ENCODE peak calls at places on chromosomes 13 and 19, in six cellular contexts. One of them, this sample, is unnamed.

GRCh38 chr13:38538412-38538811 is 148.5 kb upstream of the FREM2 start:
- DNase-seq in suprapubic skin: no peak
- DNase-seq in GM12864: no peak
- DNase-seq in neural progenitor cell: peak
- DNase-seq in cardiac muscle cell: peak
- DNase-seq in CD8-positive, alpha-beta T cell: no peak
- DNase-seq in this sample: no peak

GRCh38 chr13:86907116-86907515 is 764.1 kb upstream of the SLITRK5 start:
- DNase-seq in CD8-positive, alpha-beta T cell: no peak
- DNase-seq in cardiac muscle cell: no peak
- DNase-seq in suprapubic skin: no peak
- DNase-seq in GM12864: no peak
- DNase-seq in neural progenitor cell: no peak
- DNase-seq in this sample: no peak

GRCh38 chr13:52450793-52451116 is 321 bp upstream of the VPS36 start:
- DNase-seq in cardiac muscle cell: no peak
- DNase-seq in neural progenitor cell: no peak
- DNase-seq in GM12864: no peak
- DNase-seq in suprapubic skin: no peak
- DNase-seq in CD8-positive, alpha-beta T cell: no peak
- DNase-seq in this sample: no peak

GRCh38 chr19:10270180-10270615 is 722 bp upstream of the ICAM1 start:
- DNase-seq in suprapubic skin: peak
- DNase-seq in GM12864: no peak
- DNase-seq in neural progenitor cell: peak
- DNase-seq in CD8-positive, alpha-beta T cell: peak
- DNase-seq in cardiac muscle cell: no peak
- DNase-seq in this sample: peak

GRCh38 chr13:74770361-74770760 is 636.2 kb upstream of the KLF12 start:
- DNase-seq in GM12864: no peak
- DNase-seq in suprapubic skin: no peak
- DNase-seq in cardiac muscle cell: no peak
- DNase-seq in neural progenitor cell: no peak
- DNase-seq in CD8-positive, alpha-beta T cell: no peak
- DNase-seq in this sample: no peak

GRCh38 chr13:98529171-98529570 is 47.7 kb downstream of the STK24 start:
- DNase-seq in neural progenitor cell: no peak
- DNase-seq in suprapubic skin: no peak
- DNase-seq in GM12864: no peak
- DNase-seq in cardiac muscle cell: no peak
- DNase-seq in CD8-positive, alpha-beta T cell: no peak
- DNase-seq in this sample: no peak

GRCh38 chr19:10718205-10719196 is 622 bp downstream of the DNM2 start:
- DNase-seq in GM12864: no peak
- DNase-seq in neural progenitor cell: peak
- DNase-seq in CD8-positive, alpha-beta T cell: peak
- DNase-seq in cardiac muscle cell: peak
- DNase-seq in suprapubic skin: peak
- DNase-seq in this sample: peak

GRCh38 chr13:21233086-21233485 is 56.6 kb downstream of the MRPL57 start:
- DNase-seq in CD8-positive, alpha-beta T cell: no peak
- DNase-seq in cardiac muscle cell: no peak
- DNase-seq in GM12864: no peak
- DNase-seq in suprapubic skin: no peak
- DNase-seq in neural progenitor cell: no peak
- DNase-seq in this sample: no peak

GRCh38 chr19:44055870-44056269 is 4.0 kb downstream of the ZNF223 start:
- DNase-seq in neural progenitor cell: no peak
- DNase-seq in cardiac muscle cell: no peak
- DNase-seq in suprapubic skin: no peak
- DNase-seq in GM12864: no peak
- DNase-seq in CD8-positive, alpha-beta T cell: no peak
- DNase-seq in this sample: no peak

GRCh38 chr13:27088619-27089018 is 83.0 kb downstream of the USP12 start:
- DNase-seq in neural progenitor cell: no peak
- DNase-seq in suprapubic skin: no peak
- DNase-seq in cardiac muscle cell: no peak
- DNase-seq in GM12864: no peak
- DNase-seq in CD8-positive, alpha-beta T cell: no peak
- DNase-seq in this sample: no peak
- TF ChIP-seq CTCF in neural progenitor cell: no peak
- TF ChIP-seq CTCF in suprapubic skin: no peak
- TF ChIP-seq CTCF in cardiac muscle cell: no peak
- TF ChIP-seq CTCF in GM12864: no peak
- TF ChIP-seq CTCF in CD8-positive, alpha-beta T cell: no peak
- TF ChIP-seq CTCF in this sample: no peak

DNA sequence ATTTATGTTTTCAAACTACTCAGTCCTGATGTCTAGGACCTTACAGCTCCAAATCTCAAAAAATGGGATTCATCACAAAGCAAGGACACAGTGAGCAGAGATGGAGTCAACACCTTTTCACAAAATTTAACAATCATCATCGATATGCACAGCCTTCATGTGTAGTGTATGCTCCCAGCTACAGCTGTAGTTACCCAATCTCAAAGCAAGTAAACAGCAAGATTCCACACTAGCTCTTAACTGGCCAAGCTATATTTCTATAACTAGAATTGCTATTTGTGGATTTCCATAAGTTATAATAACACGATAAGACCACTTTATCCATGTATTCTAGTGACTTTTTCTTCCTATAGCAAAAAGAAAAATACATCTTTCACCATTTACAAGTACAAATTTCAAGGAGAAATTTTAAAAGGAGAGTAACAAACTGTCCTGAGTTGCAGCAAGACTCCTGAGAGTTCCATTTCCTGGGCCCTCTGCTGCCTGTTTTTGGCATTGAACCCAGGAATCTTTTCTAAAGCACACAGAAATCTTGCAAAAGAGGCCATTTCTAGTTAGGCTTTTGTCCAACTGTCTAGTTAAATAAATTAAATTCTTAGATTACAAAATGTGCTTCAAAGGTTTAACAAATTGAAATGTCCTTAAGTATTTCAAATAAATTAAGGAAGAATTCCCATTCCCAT is 460.6 kb downstream of the FGF14 start:
- DNase-seq in cardiac muscle cell: peak
- DNase-seq in neural progenitor cell: no peak
- DNase-seq in suprapubic skin: no peak
- DNase-seq in CD8-positive, alpha-beta T cell: no peak
- DNase-seq in GM12864: no peak
- DNase-seq in this sample: no peak
- TF ChIP-seq CTCF in cardiac muscle cell: no peak
- TF ChIP-seq CTCF in neural progenitor cell: peak
- TF ChIP-seq CTCF in suprapubic skin: no peak
- TF ChIP-seq CTCF in CD8-positive, alpha-beta T cell: no peak
- TF ChIP-seq CTCF in GM12864: no peak
- TF ChIP-seq CTCF in this sample: no peak

GRCh38 chr19:53882391-53883050 is 524 bp downstream of the PRKCG start:
- DNase-seq in suprapubic skin: no peak
- DNase-seq in CD8-positive, alpha-beta T cell: no peak
- DNase-seq in cardiac muscle cell: no peak
- DNase-seq in neural progenitor cell: no peak
- DNase-seq in GM12864: no peak
- DNase-seq in this sample: no peak

GRCh38 chr19:53880716-53881481 is 1.1 kb upstream of the PRKCG start:
- DNase-seq in suprapubic skin: no peak
- DNase-seq in cardiac muscle cell: no peak
- DNase-seq in CD8-positive, alpha-beta T cell: no peak
- DNase-seq in GM12864: no peak
- DNase-seq in neural progenitor cell: peak
- DNase-seq in this sample: no peak

GRCh38 chr19:53883231-53883661 is 1.2 kb downstream of the PRKCG start:
- DNase-seq in neural progenitor cell: peak
- DNase-seq in suprapubic skin: no peak
- DNase-seq in CD8-positive, alpha-beta T cell: peak
- DNase-seq in cardiac muscle cell: no peak
- DNase-seq in GM12864: no peak
- DNase-seq in this sample: peak

GRCh38 chr19:53883741-53884140 is 1.7 kb downstream of the PRKCG start:
- DNase-seq in GM12864: no peak
- DNase-seq in suprapubic skin: no peak
- DNase-seq in neural progenitor cell: no peak
- DNase-seq in cardiac muscle cell: no peak
- DNase-seq in CD8-positive, alpha-beta T cell: no peak
- DNase-seq in this sample: no peak

GRCh38 chr19:53881482-53882390 is at the start of gene PRKCG:
- DNase-seq in GM12864: no peak
- DNase-seq in CD8-positive, alpha-beta T cell: peak
- DNase-seq in suprapubic skin: no peak
- DNase-seq in cardiac muscle cell: peak
- DNase-seq in neural progenitor cell: peak
- DNase-seq in this sample: peak
- TF ChIP-seq CTCF in GM12864: peak
- TF ChIP-seq CTCF in CD8-positive, alpha-beta T cell: peak
- TF ChIP-seq CTCF in suprapubic skin: peak
- TF ChIP-seq CTCF in cardiac muscle cell: peak
- TF ChIP-seq CTCF in neural progenitor cell: peak
- TF ChIP-seq CTCF in this sample: peak

DNA sequence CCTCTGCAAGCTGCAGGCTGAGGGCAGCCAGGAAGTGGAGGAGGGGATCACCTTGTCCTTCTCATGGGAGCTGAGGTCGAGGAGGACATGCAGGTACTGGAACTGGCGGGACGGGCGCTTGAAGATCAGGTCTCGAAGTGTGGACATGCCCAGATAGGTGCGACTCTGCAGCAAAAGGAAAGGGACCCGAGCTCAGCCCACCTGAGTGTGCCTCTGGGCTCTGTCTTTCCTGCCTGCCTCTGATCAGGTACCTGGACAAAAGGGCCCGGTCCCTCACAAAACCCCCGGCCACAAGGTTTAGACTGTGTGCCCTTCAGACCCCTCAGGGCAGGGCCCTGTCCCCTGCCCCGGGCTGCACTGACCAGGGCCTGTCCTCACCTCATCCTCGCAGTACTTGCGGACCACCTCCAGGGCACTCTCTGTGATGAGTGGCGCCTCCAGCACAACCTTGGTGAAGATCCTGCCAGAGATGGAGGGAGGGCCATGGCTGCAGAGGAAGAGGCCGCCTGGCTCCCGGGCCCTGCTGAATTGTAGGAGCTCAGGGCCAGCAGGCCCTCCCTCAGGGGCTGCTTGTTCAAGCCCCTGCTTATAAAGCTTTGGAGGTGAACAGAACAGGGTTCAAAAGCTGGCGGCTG is 12.5 kb upstream of the RSPH6A start:
- DNase-seq in CD8-positive, alpha-beta T cell: no peak
- DNase-seq in neural progenitor cell: no peak
- DNase-seq in suprapubic skin: no peak
- DNase-seq in cardiac muscle cell: no peak
- DNase-seq in GM12864: no peak
- DNase-seq in this sample: no peak
- TF ChIP-seq CTCF in CD8-positive, alpha-beta T cell: no peak
- TF ChIP-seq CTCF in neural progenitor cell: no peak
- TF ChIP-seq CTCF in suprapubic skin: no peak
- TF ChIP-seq CTCF in cardiac muscle cell: no peak
- TF ChIP-seq CTCF in GM12864: no peak
- TF ChIP-seq CTCF in this sample: no peak

GRCh38 chr13:100828226-100828625 is 153.6 kb upstream of the TMTC4 start:
- DNase-seq in suprapubic skin: no peak
- DNase-seq in CD8-positive, alpha-beta T cell: no peak
- DNase-seq in neural progenitor cell: peak
- DNase-seq in GM12864: no peak
- DNase-seq in cardiac muscle cell: peak
- DNase-seq in this sample: no peak
- TF ChIP-seq CTCF in suprapubic skin: no peak
- TF ChIP-seq CTCF in CD8-positive, alpha-beta T cell: no peak
- TF ChIP-seq CTCF in neural progenitor cell: peak
- TF ChIP-seq CTCF in GM12864: no peak
- TF ChIP-seq CTCF in cardiac muscle cell: no peak
- TF ChIP-seq CTCF in this sample: no peak

GRCh38 chr19:7926021-7926726 is at the start of gene CTXN1:
- DNase-seq in GM12864: no peak
- DNase-seq in suprapubic skin: no peak
- DNase-seq in neural progenitor cell: peak
- DNase-seq in CD8-positive, alpha-beta T cell: peak
- DNase-seq in cardiac muscle cell: peak
- DNase-seq in this sample: peak
- TF ChIP-seq CTCF in GM12864: no peak
- TF ChIP-seq CTCF in suprapubic skin: no peak
- TF ChIP-seq CTCF in neural progenitor cell: no peak
- TF ChIP-seq CTCF in CD8-positive, alpha-beta T cell: no peak
- TF ChIP-seq CTCF in cardiac muscle cell: no peak
- TF ChIP-seq CTCF in this sample: no peak

DNA sequence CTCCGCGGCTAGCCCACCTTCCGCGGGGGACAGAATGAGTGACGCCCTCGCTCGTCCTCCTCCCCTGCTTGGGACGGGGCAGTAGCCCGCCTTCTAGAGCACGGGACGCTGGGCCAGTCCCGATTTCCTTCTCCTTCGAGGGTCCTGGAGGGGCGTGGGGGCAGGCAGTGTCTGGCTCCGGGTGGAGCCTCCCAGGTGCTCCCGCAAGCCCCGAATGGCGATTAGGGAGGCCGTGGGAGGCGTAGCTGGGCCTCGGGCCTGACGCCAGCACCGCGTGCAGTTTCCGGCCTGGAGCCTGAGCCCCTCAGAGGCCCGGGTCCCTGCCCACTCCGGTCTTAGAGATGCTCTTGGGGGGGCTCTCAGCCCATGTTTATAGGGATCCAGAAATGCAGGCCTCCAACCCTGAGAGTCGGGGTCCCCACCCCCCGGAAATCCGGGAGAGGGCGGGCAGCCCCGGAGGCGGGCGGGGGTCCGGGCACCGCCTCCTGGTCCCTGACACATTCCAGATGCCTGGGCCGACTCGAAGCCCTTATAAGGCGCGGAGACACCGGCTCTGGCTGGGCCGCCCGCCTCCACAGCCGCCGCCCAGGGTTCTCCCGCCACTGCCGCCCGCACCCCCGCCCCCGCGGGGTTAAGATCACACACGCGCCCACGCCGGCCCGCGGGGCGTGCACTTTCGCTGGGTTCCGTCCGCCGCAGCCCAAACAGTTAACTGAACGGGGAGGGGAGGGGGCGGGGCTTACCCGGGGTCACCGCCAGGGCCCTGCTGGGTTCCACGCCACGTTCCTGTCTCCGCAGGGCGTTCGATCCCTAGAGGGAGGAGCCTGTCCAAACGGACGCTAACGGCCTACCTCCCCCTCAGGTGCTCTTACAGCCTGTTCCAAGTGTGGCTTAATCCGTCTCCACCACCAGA is 1.5 kb downstream of the MYADM start:
- DNase-seq in suprapubic skin: peak
- DNase-seq in neural progenitor cell: peak
- DNase-seq in CD8-positive, alpha-beta T cell: peak
- DNase-seq in GM12864: no peak
- DNase-seq in cardiac muscle cell: peak
- DNase-seq in this sample: peak
- TF ChIP-seq CTCF in suprapubic skin: peak
- TF ChIP-seq CTCF in neural progenitor cell: peak
- TF ChIP-seq CTCF in CD8-positive, alpha-beta T cell: no peak
- TF ChIP-seq CTCF in GM12864: no peak
- TF ChIP-seq CTCF in cardiac muscle cell: peak
- TF ChIP-seq CTCF in this sample: no peak